ENCODE peak calls at places on chromosomes 3 and 15, in five cellular contexts. D is HCEC 1CT, U is Right ventricle myocardium superior, M is HTR-8/SVneo, J is ascending aorta. P is an unnamed sample.

GRCh38 chr3:121592856-121593702 is at the start of gene FBXO40:
- DNase-seq in J (no peak), D (no peak), U (peak; percentile 50), M (no peak), P (no peak)

GRCh38 chr15:68788265-68788624 is 32.5 kb downstream of the ANP32A start:
- DNase-seq in D (no peak), M (no peak), U (no peak), J (no peak), P (no peak)

GRCh38 chr3:105406268-105406667 is 39.6 kb downstream of the ALCAM start:
- DNase-seq in D (no peak), J (no peak), U (no peak), M (no peak), P (no peak)

GRCh38 chr15:35495075-35495474 is 50.9 kb downstream of the DPH6 start:
- DNase-seq in J (no peak), D (no peak), U (no peak), M (no peak), P (no peak)

GRCh38 chr15:28110416-28110975 is 11.4 kb upstream of the OCA2 start:
- DNase-seq in M (no peak), U (no peak), J (no peak), D (no peak), P (peak; percentile 46)

GRCh38 chr3:152317184-152317583 is 48.5 kb downstream of the MBNL1 start:
- DNase-seq in J (no peak), D (no peak), U (peak; percentile 50), M (no peak), P (no peak)

GRCh38 chr3:5330152-5330810 is 142.8 kb downstream of the EDEM1 start:
- DNase-seq in M (no peak), U (no peak), J (no peak), D (no peak), P (no peak)

GRCh38 chr3:128287161-128287560 is 133.9 kb downstream of the EEFSEC start:
- DNase-seq in U (no peak), D (no peak), M (no peak), J (no peak), P (no peak)

GRCh38 chr15:63372753-63373152 is 8.9 kb downstream of the CA12 start:
- DNase-seq in U (no peak), D (peak; percentile 58), M (no peak), J (no peak), P (no peak)

GRCh38 chr3:54931182-54931581 is 3.3 kb upstream of the LRTM1 start:
- DNase-seq in J (no peak), M (no peak), U (no peak), D (no peak), P (peak; percentile 10)

GRCh38 chr3:66729685-66730393 is 229.0 kb upstream of the LRIG1 start:
- DNase-seq in M (no peak), D (no peak), J (no peak), U (no peak), P (no peak)

GRCh38 chr3:159830523-159831151 is 158.0 kb upstream of the IL12A start:
- DNase-seq in J (no peak), M (no peak), D (peak; percentile 43), U (no peak), P (no peak)

GRCh38 chr15:101651753-101652097 is 456 bp downstream of the TM2D3 start:
- DNase-seq in D (peak; percentile 26), J (no peak), M (peak; percentile 28), U (no peak), P (no peak)

GRCh38 chr3:107710851-107711250 is 188.1 kb downstream of the BBX start:
- DNase-seq in U (peak; percentile 64), J (no peak), D (peak; percentile 24), M (peak; percentile 4), P (no peak)

GRCh38 chr3:28853830-28854229 is 427.0 kb upstream of the RBMS3 start:
- DNase-seq in J (no peak), D (peak; percentile 15), U (no peak), M (no peak), P (no peak)

GRCh38 chr15:85422607-85423006 is 42.2 kb downstream of the AKAP13 start:
- DNase-seq in U (no peak), M (no peak), J (no peak), D (no peak), P (no peak)